ENCODE peak calls at places on chromosomes 3 and 15, in six cellular contexts. E is right lobe of liver, T is sigmoid colon, Y is astrocyte of the spinal cord, U is omental fat pad, G is GM12865. A is an unnamed sample.

GRCh38 chr3:177744873-177745646 is 547.8 kb upstream of the TBL1XR1 start:
- DNase-seq in E (no peak), T (no peak), Y (peak), U (no peak), G (no peak), A (no peak)

GRCh38 chr3:178397836-178398235 is 138.4 kb upstream of the KCNMB2 start:
- DNase-seq in E (no peak), T (no peak), Y (peak), U (no peak), G (no peak), A (no peak)

GRCh38 chr3:69649713-69650419 is 89.4 kb upstream of the MITF start:
- DNase-seq in E (no peak), T (no peak), Y (peak), U (no peak), G (no peak), A (no peak)

GRCh38 chr15:92346063-92346462 is 47.6 kb upstream of the ST8SIA2 start:
- DNase-seq in E (no peak), T (no peak), Y (no peak), U (no peak), G (no peak), A (no peak)

GRCh38 chr15:45458746-45459403 is 63.7 kb downstream of the SLC30A4 start:
- DNase-seq in E (peak), T (peak), Y (peak), U (peak), G (peak), A (no peak)

GRCh38 chr3:39408493-39409372 is 2.2 kb downstream of the RPSA start:
- DNase-seq in E (no peak), T (no peak), Y (no peak), U (no peak), G (peak), A (no peak)

GRCh38 chr3:189195302-189195701 is 23.5 kb downstream of the TPRG1 start:
- DNase-seq in E (no peak), T (no peak), Y (no peak), U (no peak), G (peak), A (no peak)

GRCh38 chr15:28131400-28131799 is 32.3 kb upstream of the OCA2 start:
- DNase-seq in E (no peak), T (no peak), Y (no peak), U (no peak), G (no peak), A (no peak)

GRCh38 chr15:90042766-90043525 is 41.8 kb downstream of the ZNF710 start:
- DNase-seq in E (no peak), T (no peak), Y (no peak), U (no peak), G (no peak), A (no peak)

GRCh38 chr15:35450492-35450891 is 95.5 kb downstream of the DPH6 start:
- DNase-seq in E (no peak), T (no peak), Y (peak), U (no peak), G (no peak), A (no peak)

GRCh38 chr3:146511402-146512134 is 32.8 kb downstream of the PLSCR1 start:
- DNase-seq in E (no peak), T (no peak), Y (no peak), U (no peak), G (no peak), A (no peak)

GRCh38 chr3:70832035-70832795 is 519.8 kb upstream of the MDFIC2 start:
- DNase-seq in E (no peak), T (no peak), Y (peak), U (no peak), G (no peak), A (no peak)

GRCh38 chr15:57881361-57881760 is 174.8 kb downstream of the POLR2M start:
- DNase-seq in E (no peak), T (no peak), Y (peak), U (no peak), G (no peak), A (no peak)

GRCh38 chr15:64619880-64620839 is 155.2 kb downstream of the RBPMS2 start:
- DNase-seq in E (no peak), T (no peak), Y (peak), U (no peak), G (peak), A (no peak)

GRCh38 chr3:173473237-173473636 is 75.7 kb downstream of the NLGN1 start:
- DNase-seq in E (no peak), T (no peak), Y (no peak), U (no peak), G (no peak), A (no peak)

GRCh38 chr3:185959609-185960517 is 22.0 kb upstream of the TRA2B start:
- DNase-seq in E (no peak), T (no peak), Y (peak), U (no peak), G (no peak), A (no peak)

GRCh38 chr3:23567917-23568316 is 237.8 kb upstream of the UBE2E1 start:
- DNase-seq in E (no peak), T (no peak), Y (peak), U (no peak), G (no peak), A (no peak)

GRCh38 chr15:64046347-64047153 is at the start of gene DAPK2:
- DNase-seq in E (peak), T (peak), Y (peak), U (no peak), G (peak), A (no peak)

GRCh38 chr15:89088605-89089315 is 504 bp downstream of the ABHD2 start:
- DNase-seq in E (peak), T (peak), Y (no peak), U (no peak), G (peak), A (no peak)

GRCh38 chr3:87398226-87398774 is 121.9 kb upstream of the POU1F1 start:
- DNase-seq in E (no peak), T (no peak), Y (no peak), U (no peak), G (no peak), A (no peak)

GRCh38 chr3:95815828-95816227 is 998.6 kb upstream of the EPHA6 start:
- DNase-seq in E (no peak), T (no peak), Y (no peak), U (peak), G (no peak), A (no peak)

GRCh38 chr3:109683746-109684145 is 346.4 kb upstream of the DPPA4 start:
- DNase-seq in E (no peak), T (no peak), Y (no peak), U (no peak), G (no peak), A (no peak)

GRCh38 chr15:51450001-51450400 is 108.5 kb downstream of the GLDN start:
- DNase-seq in E (no peak), T (no peak), Y (no peak), U (no peak), G (no peak), A (no peak)

GRCh38 chr15:90822204-90822955 is 46.0 kb upstream of the FURIN start:
- DNase-seq in E (no peak), T (peak), Y (no peak), U (no peak), G (no peak), A (no peak)

GRCh38 chr3:58535531-58536500 is 1.2 kb downstream of the ACOX2 start:
- DNase-seq in E (peak), T (no peak), Y (no peak), U (no peak), G (no peak), A (no peak)

DNA sequence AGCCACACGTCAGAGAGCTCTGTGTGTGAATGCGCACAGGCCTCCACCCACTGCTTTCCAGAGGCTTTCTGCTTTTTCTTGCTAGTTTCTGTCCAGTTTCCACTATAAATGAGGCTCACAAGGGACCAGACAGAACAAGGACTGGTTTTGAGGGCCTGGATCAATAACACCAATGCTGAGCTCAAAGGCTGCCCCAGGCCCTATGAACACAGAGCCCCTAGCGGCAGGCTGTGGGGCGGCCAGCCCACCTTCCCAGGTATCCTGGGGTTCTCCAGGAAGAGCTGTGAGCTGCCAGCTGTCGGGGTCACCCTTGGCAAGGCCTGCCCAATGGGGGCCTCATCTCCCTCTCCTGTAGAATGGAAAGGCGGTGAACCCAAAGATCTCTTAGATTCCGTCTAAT is 2.2 kb upstream of the ITIH3 start:
- DNase-seq in E (no peak), T (no peak), Y (no peak), U (no peak), G (no peak), A (no peak)
- TF ChIP-seq CTCF in E (no peak), T (no peak), Y (peak), U (no peak), G (peak), A (no peak)

DNA sequence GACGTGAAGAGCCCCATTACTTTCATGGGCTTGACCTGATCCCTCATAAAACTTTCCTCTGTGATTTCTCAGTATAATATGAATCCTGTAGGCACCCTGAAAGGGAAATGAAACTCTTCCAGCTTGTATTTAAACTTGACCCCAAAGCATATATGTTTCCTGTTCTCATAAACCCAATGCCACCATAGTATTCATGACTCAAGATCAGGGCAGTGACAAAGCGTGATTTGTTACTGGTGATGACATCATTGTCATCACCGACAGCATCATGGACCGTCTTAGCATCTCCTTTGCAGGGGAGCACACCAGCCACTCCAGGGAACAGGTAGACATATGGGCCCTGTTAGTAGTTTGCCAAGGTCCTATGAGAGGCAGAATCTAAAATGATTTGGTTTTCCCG is 741.2 kb downstream of the NR2F2 start:
- DNase-seq in E (no peak), T (no peak), Y (no peak), U (no peak), G (no peak), A (no peak)
- TF ChIP-seq CTCF in E (no peak), T (no peak), Y (no peak), U (no peak), G (no peak), A (no peak)

GRCh38 chr15:61621146-61621545 is 392.0 kb upstream of the RORA start:
- DNase-seq in E (peak), T (no peak), Y (no peak), U (no peak), G (peak), A (no peak)
- TF ChIP-seq CTCF in E (peak), T (peak), Y (peak), U (no peak), G (peak), A (no peak)

DNA sequence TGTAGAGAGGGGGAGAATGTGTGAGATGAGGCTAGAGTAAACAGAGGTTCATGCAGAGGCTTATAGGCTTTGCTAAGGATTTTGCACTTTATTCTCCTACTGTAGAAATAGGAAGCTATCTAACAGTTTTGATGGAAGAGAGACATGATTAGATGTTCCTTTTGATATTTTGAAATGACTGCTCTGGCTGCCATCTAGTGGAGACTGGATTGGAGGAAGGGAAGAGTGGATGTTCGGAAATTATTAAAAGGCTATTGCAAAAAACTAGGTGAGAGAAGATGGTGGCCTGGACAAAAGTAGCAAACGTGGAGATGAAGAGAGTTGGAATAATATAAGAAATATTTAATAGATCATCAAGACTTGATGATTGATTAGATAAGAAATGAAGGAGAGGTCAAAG is 42.2 kb downstream of the SYN2 start:
- DNase-seq in E (no peak), T (no peak), Y (peak), U (no peak), G (no peak), A (no peak)
- TF ChIP-seq CTCF in E (peak), T (no peak), Y (peak), U (no peak), G (no peak), A (no peak)

GRCh38 chr15:38389924-38390542 is 63.9 kb upstream of the FAM98B start:
- DNase-seq in E (peak), T (no peak), Y (peak), U (peak), G (peak), A (no peak)
- TF ChIP-seq CTCF in E (peak), T (peak), Y (peak), U (peak), G (peak), A (peak)

GRCh38 chr3:78283994-78284393 is 1244.1 kb downstream of the ROBO2 start:
- DNase-seq in E (no peak), T (no peak), Y (no peak), U (no peak), G (no peak), A (no peak)
- TF ChIP-seq CTCF in E (no peak), T (no peak), Y (no peak), U (no peak), G (no peak), A (no peak)

A was measured in coronary artery.